ENCODE peak calls at places on chromosomes 3 and 15, in four cellular contexts. I, J, Y and B are unnamed samples.
A peak's percentile ranks its signal among the peaks of the same experiment; 100 is the strongest.

GRCh38 chr3:44363591-44363990 is 25.0 kb downstream of the TCAIM start:
- DNase-seq in I (no peak), J (no peak), Y (no peak), B (no peak)

GRCh38 chr3:42123012-42123581 is 31.9 kb downstream of the TRAK1 start:
- DNase-seq in I (no peak), J (no peak), Y (no peak), B (peak; percentile 20)

GRCh38 chr3:194985031-194985578 is 285.9 kb downstream of the XXYLT1 start:
- DNase-seq in I (no peak), J (peak; percentile 91), Y (peak; percentile 94), B (peak; percentile 47)

GRCh38 chr15:70339551-70340517 is 242.1 kb upstream of the TLE3 start:
- DNase-seq in I (no peak), J (peak; percentile 81), Y (peak; percentile 15), B (no peak)

GRCh38 chr15:77870195-77871065 is 207.1 kb downstream of the TBC1D2B start:
- DNase-seq in I (no peak), J (peak; percentile 81), Y (peak; percentile 90), B (peak; percentile 86)

GRCh38 chr3:169945313-169945712 is 21.3 kb upstream of the SEC62 start:
- DNase-seq in I (no peak), J (no peak), Y (no peak), B (no peak)

GRCh38 chr15:47548189-47548588 is 169.1 kb upstream of the SEMA6D start:
- DNase-seq in I (no peak), J (no peak), Y (no peak), B (no peak)

GRCh38 chr15:63111481-63111880 is 10.2 kb upstream of the LACTB start:
- DNase-seq in I (no peak), J (no peak), Y (no peak), B (no peak)

GRCh38 chr15:52529289-52529929 is 729 bp upstream of the MYO5A start:
- DNase-seq in I (no peak), J (no peak), Y (peak; percentile 48), B (no peak)

GRCh38 chr3:141530133-141530768 is 43.4 kb downstream of the RASA2 start:
- DNase-seq in I (no peak), J (no peak), Y (no peak), B (no peak)

GRCh38 chr3:135261916-135262315 is 466.9 kb downstream of the EPHB1 start:
- DNase-seq in I (no peak), J (no peak), Y (no peak), B (no peak)

GRCh38 chr15:78681306-78682012 is 40.4 kb upstream of the CHRNB4 start:
- DNase-seq in I (no peak), J (no peak), Y (no peak), B (no peak)

GRCh38 chr3:54443572-54444161 is 321.3 kb downstream of the CACNA2D3 start:
- DNase-seq in I (no peak), J (no peak), Y (no peak), B (no peak)

GRCh38 chr15:39642011-39642640 is 61.2 kb downstream of the THBS1 start:
- DNase-seq in I (no peak), J (no peak), Y (no peak), B (no peak)

GRCh38 chr15:77012868-77013267 is 17.9 kb downstream of the PSTPIP1 start:
- DNase-seq in I (no peak), J (no peak), Y (no peak), B (no peak)

GRCh38 chr3:50336452-50337174 is 4.0 kb downstream of the RASSF1 start:
- DNase-seq in I (no peak), J (no peak), Y (no peak), B (no peak)

GRCh38 chr3:177810162-177810623 is 612.9 kb upstream of the TBL1XR1 start:
- DNase-seq in I (no peak), J (no peak), Y (no peak), B (no peak)

GRCh38 chr3:113273604-113274003 is 62.2 kb downstream of the BOC start:
- DNase-seq in I (no peak), J (peak; percentile 12), Y (no peak), B (no peak)

GRCh38 chr3:136336329-136337100 is 86.4 kb downstream of the PCCB start:
- DNase-seq in I (no peak), J (no peak), Y (no peak), B (no peak)

GRCh38 chr3:188656196-188656982 is 502.4 kb downstream of the LPP start:
- DNase-seq in I (no peak), J (no peak), Y (no peak), B (no peak)

GRCh38 chr3:197613187-197613586 is 57.4 kb upstream of the BDH1 start:
- DNase-seq in I (no peak), J (no peak), Y (no peak), B (no peak)

GRCh38 chr3:172326993-172327392 is 121.3 kb downstream of the GHSR start:
- DNase-seq in I (no peak), J (no peak), Y (no peak), B (no peak)

GRCh38 chr3:138861755-138862333 is 27.1 kb upstream of the PIK3CB start:
- DNase-seq in I (no peak), J (no peak), Y (peak; percentile 68), B (peak; percentile 5)

GRCh38 chr3:58177747-58178527 is 32.8 kb downstream of the DNASE1L3 start:
- DNase-seq in I (peak; percentile 59), J (peak; percentile 96), Y (peak; percentile 91), B (peak; percentile 95)

GRCh38 chr3:157832588-157832987 is 273.6 kb downstream of the SHOX2 start:
- DNase-seq in I (no peak), J (no peak), Y (no peak), B (no peak)

GRCh38 chr3:71537211-71537611 is 46.3 kb downstream of the FOXP1 start:
- DNase-seq in I (peak; percentile 42), J (no peak), Y (no peak), B (no peak)

GRCh38 chr15:25175789-25176615 is 221.2 kb downstream of the SNRPN start:
- DNase-seq in I (no peak), J (peak; percentile 32), Y (peak; percentile 17), B (peak; percentile 1)

GRCh38 chr3:25493786-25494185 is 65.7 kb downstream of the RARB start:
- DNase-seq in I (no peak), J (no peak), Y (no peak), B (no peak)

GRCh38 chr3:168467085-168467714 is 371.5 kb upstream of the GOLIM4 start:
- DNase-seq in I (no peak), J (no peak), Y (peak; percentile 34), B (peak; percentile 35)

GRCh38 chr3:169744332-169745054 is 20.4 kb downstream of the TERC start:
- DNase-seq in I (no peak), J (no peak), Y (no peak), B (no peak)

DNA sequence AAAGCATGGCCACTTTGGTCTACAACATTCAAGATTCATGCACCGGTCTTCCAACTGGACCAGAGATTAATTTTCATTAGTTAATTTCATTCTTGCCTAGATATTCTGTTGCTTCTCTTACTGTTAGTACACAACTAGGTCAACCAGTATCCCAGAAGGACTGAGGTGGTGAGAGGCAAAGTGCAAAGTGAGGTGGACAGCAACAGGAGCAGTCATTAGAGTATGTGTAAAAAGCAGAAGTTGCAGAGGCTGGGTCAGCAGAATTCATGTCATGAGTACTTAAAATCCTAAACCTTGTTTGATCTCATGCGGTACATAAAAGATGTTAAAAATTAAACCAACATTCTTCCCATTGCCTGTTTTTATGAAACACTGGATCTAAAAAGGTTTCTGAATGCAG is 46.6 kb downstream of the PARP14 start:
- DNase-seq in I (no peak), J (no peak), Y (no peak), B (no peak)
- TF ChIP-seq CTCF in I (no peak), J (no peak), Y (no peak), B (no peak)

DNA sequence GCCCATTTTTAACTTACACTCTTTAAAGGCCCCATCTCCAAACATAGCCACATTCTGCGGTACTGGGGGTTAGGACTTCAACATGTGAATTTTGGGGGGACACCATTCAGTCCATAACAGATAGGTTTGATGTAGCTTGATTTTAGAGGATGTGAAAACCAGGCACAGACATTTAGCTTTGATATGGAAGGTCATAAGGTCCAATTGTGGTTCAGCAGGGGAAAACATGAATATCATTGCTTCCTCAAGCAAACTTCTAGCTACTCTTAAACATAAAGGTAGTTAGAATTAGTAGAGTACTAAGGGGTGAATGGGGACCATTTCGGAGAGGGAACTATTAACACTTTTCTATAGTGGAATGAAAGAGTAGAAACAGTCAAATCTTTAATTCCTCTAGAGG is 13.6 kb upstream of the NFKBIZ start:
- DNase-seq in I (no peak), J (no peak), Y (no peak), B (no peak)
- TF ChIP-seq CTCF in I (no peak), J (no peak), Y (no peak), B (no peak)

GRCh38 chr3:33145901-33146580 is 32.2 kb downstream of the CRTAP start:
- DNase-seq in I (no peak), J (no peak), Y (no peak), B (no peak)

GRCh38 chr3:33145221-33145900 is 31.5 kb downstream of the CRTAP start:
- DNase-seq in I (no peak), J (no peak), Y (no peak), B (no peak)

GRCh38 chr3:33141006-33141405 is 27.2 kb downstream of the CRTAP start:
- DNase-seq in I (no peak), J (no peak), Y (no peak), B (no peak)

GRCh38 chr3:33146791-33147445 is 33.1 kb downstream of the CRTAP start:
- DNase-seq in I (no peak), J (no peak), Y (no peak), B (no peak)

DNA sequence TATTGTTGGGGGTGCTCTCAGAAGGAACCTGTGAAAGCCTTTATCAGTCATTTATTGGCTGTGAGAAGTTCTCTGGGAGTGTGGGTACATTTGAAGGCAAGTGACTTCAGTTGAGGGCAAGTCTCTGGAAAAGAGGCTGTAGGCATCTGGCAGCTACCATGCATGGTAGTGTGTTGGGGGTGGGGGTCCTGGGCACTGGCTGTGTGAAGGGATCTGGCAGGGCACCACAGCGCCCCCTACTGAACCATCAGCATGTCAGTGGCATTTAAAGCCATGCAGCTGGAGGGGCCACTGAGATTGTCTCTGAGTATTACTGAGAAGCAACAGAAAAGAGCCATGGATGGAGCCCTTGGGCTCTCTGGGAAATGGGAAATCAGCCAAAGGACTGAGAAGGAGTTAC is 30.6 kb downstream of the CRTAP start:
- DNase-seq in I (no peak), J (no peak), Y (peak; percentile 79), B (peak; percentile 14)
- TF ChIP-seq CTCF in I (no peak), J (no peak), Y (peak; percentile 89), B (peak; percentile 64)

GRCh38 chr3:99747915-99748314 is 69.7 kb upstream of the CMSS1 start:
- DNase-seq in I (no peak), J (no peak), Y (no peak), B (peak; percentile 23)
- TF ChIP-seq CTCF in I (peak; percentile 20), J (peak; percentile 17), Y (peak; percentile 41), B (no peak)

DNA sequence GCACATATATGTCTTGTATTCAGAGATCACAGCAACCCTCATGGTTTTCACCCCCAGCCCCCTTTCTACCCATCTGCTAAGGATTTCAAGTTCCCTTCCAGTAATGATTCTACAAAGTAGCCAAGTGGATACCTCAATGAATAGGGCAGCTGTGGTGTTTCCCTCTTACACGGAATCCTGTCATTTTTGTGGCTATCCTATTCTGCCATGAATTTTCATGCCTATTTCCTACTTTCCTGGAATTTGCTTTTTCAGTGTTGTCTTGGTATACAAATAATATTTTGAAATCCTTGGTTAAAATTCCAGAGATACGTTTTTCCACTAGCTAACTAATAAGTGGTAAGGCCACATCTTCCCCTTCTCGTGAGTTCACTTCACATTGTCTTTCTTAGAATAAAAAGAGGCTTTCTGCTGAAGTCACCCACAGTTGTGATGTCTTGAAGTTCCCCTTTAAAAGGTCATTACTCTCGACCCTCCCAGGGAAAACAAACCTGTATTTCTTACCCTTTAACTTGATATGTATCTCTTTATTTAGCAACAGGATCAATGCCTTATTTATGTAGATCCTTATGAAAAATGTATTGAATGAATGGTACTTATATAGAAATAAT is 7.5 kb downstream of the ADPRH start:
- DNase-seq in I (no peak), J (no peak), Y (no peak), B (no peak)
- TF ChIP-seq CTCF in I (no peak), J (no peak), Y (no peak), B (no peak)